ENCODE peak calls at places on chromosomes 16 and 17, in seven cellular contexts. S is globus pallidus, O is pancreas, J is naive B cell, I is SHP77, H is HFFc6, U is head of caudate nucleus. R is an unnamed sample.

GRCh38 chr16:57422026-57422944 is 17.7 kb downstream of the CCL17 start:
- DNase-seq in S (no peak), O (no peak), J (no peak), I (peak; percentile 62), H (peak; percentile 41), U (no peak), R (peak; percentile 18)

GRCh38 chr17:75260679-75261335 is 599 bp downstream of the GGA3 start:
- DNase-seq in S (no peak), O (no peak), J (no peak), I (no peak), H (no peak), U (no peak), R (no peak)

GRCh38 chr17:66398617-66399016 is 96.2 kb downstream of the PRKCA start:
- DNase-seq in S (no peak), O (no peak), J (no peak), I (no peak), H (no peak), U (no peak), R (no peak)

GRCh38 chr17:36474571-36474970 is 11.9 kb upstream of the ZNHIT3 start:
- DNase-seq in S (no peak), O (no peak), J (no peak), I (no peak), H (no peak), U (no peak), R (no peak)

GRCh38 chr17:35750526-35751395 is 2.3 kb downstream of the GAS2L2 start:
- DNase-seq in S (no peak), O (no peak), J (no peak), I (no peak), H (no peak), U (no peak), R (no peak)

GRCh38 chr17:83084621-83085056 is 5.2 kb downstream of the METRNL start:
- DNase-seq in S (no peak), O (no peak), J (no peak), I (no peak), H (no peak), U (no peak), R (no peak)

GRCh38 chr17:6910987-6911603 is 79.6 kb upstream of the TEKT1 start:
- DNase-seq in S (peak; percentile 29), O (no peak), J (peak; percentile 31), I (peak; percentile 56), H (peak; percentile 50), U (no peak), R (no peak)

GRCh38 chr17:36951390-36951789 is 2.6 kb downstream of the AATF start:
- DNase-seq in S (no peak), O (no peak), J (no peak), I (no peak), H (no peak), U (no peak), R (no peak)

GRCh38 chr16:72501739-72502653 is 330.0 kb upstream of the PMFBP1 start:
- DNase-seq in S (peak; percentile 59), O (no peak), J (peak; percentile 26), I (peak; percentile 66), H (peak; percentile 60), U (peak; percentile 64), R (no peak)

GRCh38 chr16:56923481-56923880 is 8.5 kb upstream of the HERPUD1 start:
- DNase-seq in S (no peak), O (no peak), J (no peak), I (no peak), H (no peak), U (no peak), R (no peak)

GRCh38 chr16:27547851-27548250 is 1.9 kb downstream of the GTF3C1 start:
- DNase-seq in S (no peak), O (no peak), J (no peak), I (no peak), H (no peak), U (no peak), R (no peak)

GRCh38 chr16:50210266-50211038 is 55.9 kb upstream of the ADCY7 start:
- DNase-seq in S (peak; percentile 89), O (peak; percentile 82), J (peak; percentile 25), I (peak; percentile 65), H (peak; percentile 93), U (peak; percentile 82), R (peak; percentile 53)

GRCh38 chr17:31787082-31787481 is 72.0 kb downstream of the COPRS start:
- DNase-seq in S (no peak), O (no peak), J (no peak), I (no peak), H (no peak), U (no peak), R (no peak)

GRCh38 chr16:22671301-22672076 is 142.5 kb upstream of the HS3ST2 start:
- DNase-seq in S (no peak), O (no peak), J (no peak), I (no peak), H (peak; percentile 30), U (no peak), R (no peak)

GRCh38 chr16:6335072-6335471 is 997.6 kb upstream of the RBFOX1 start:
- DNase-seq in S (no peak), O (no peak), J (no peak), I (no peak), H (no peak), U (no peak), R (peak; percentile 7)

GRCh38 chr16:48197294-48197693 is 41.5 kb upstream of the ABCC12 start:
- DNase-seq in S (no peak), O (no peak), J (no peak), I (no peak), H (no peak), U (no peak), R (no peak)

GRCh38 chr16:61014869-61015268 is 1021.4 kb downstream of the CDH8 start:
- DNase-seq in S (no peak), O (no peak), J (no peak), I (no peak), H (no peak), U (no peak), R (no peak)

GRCh38 chr16:89360760-89361435 is 129.5 kb downstream of the ANKRD11 start:
- DNase-seq in S (no peak), O (no peak), J (peak; percentile 78), I (no peak), H (no peak), U (no peak), R (no peak)

GRCh38 chr17:79220715-79221291 is 146.2 kb downstream of the ENGASE start:
- DNase-seq in S (no peak), O (no peak), J (no peak), I (no peak), H (no peak), U (no peak), R (no peak)

GRCh38 chr17:82173351-82174041 is 39.1 kb downstream of the CCDC57 start:
- DNase-seq in S (no peak), O (peak; percentile 17), J (no peak), I (no peak), H (no peak), U (no peak), R (no peak)

GRCh38 chr17:65181237-65182061 is 44.3 kb downstream of the RGS9 start:
- DNase-seq in S (no peak), O (no peak), J (no peak), I (no peak), H (peak; percentile 34), U (no peak), R (no peak)